ENCODE peak calls at places on chromosomes 1 and 21, in nine cellular contexts. S is heart right ventricle, G is pancreas, O is ascending aorta, I is mammary epithelial cell, P is neuronal stem cell, F is lower lobe of right lung, M is AG04450, A is HAP-1. U is an unnamed sample.
A peak's percentile ranks its signal among the peaks of the same experiment; 100 is the strongest.

GRCh38 chr1:158121604-158122254 is 59.0 kb upstream of the CD1D start:
- DNase-seq in S (no peak), G (no peak), O (no peak), I (peak; percentile 52), P (peak; percentile 53), F (no peak), M (no peak), A (peak; percentile 68), U (peak; percentile 28)

GRCh38 chr1:43315963-43316737 is 15.4 kb downstream of the TIE1 start:
- DNase-seq in S (no peak), G (no peak), O (no peak), I (no peak), P (no peak), F (no peak), M (no peak), A (no peak), U (peak; percentile 40)

GRCh38 chr1:1347663-1348419 is 1.4 kb downstream of the DVL1 start:
- DNase-seq in S (no peak), G (peak; percentile 72), O (no peak), I (peak; percentile 47), P (no peak), F (no peak), M (no peak), A (peak; percentile 37), U (peak; percentile 55)

GRCh38 chr21:20040768-20041167 is 957.4 kb upstream of the NCAM2 start:
- DNase-seq in S (no peak), G (no peak), O (no peak), I (no peak), P (no peak), F (no peak), M (no peak), A (peak; percentile 27), U (no peak)

GRCh38 chr1:94095112-94095637 is 25.8 kb downstream of the ABCA4 start:
- DNase-seq in S (peak; percentile 90), G (peak; percentile 38), O (no peak), I (no peak), P (no peak), F (no peak), M (peak; percentile 81), A (no peak), U (peak; percentile 70)

GRCh38 chr1:201180901-201181300 is 9.7 kb upstream of the IGFN1 start:
- DNase-seq in S (no peak), G (no peak), O (no peak), I (no peak), P (no peak), F (no peak), M (no peak), A (no peak), U (no peak)

GRCh38 chr21:27475363-27475955 is 508.6 kb upstream of the ADAMTS5 start:
- DNase-seq in S (no peak), G (no peak), O (no peak), I (no peak), P (no peak), F (no peak), M (no peak), A (no peak), U (no peak)

GRCh38 chr1:33390550-33390949 is 40.3 kb downstream of the PHC2 start:
- DNase-seq in S (no peak), G (no peak), O (no peak), I (no peak), P (no peak), F (no peak), M (peak; percentile 90), A (no peak), U (peak; percentile 74)

GRCh38 chr1:197519741-197520334 is 251.8 kb downstream of the CRB1 start:
- DNase-seq in S (no peak), G (no peak), O (no peak), I (peak; percentile 3), P (no peak), F (no peak), M (no peak), A (peak; percentile 21), U (peak; percentile 53)

GRCh38 chr1:172144445-172145060 is 275.9 kb upstream of the C1orf105 start:
- DNase-seq in S (peak; percentile 67), G (peak; percentile 18), O (peak; percentile 69), I (no peak), P (no peak), F (peak; percentile 45), M (peak; percentile 94), A (no peak), U (peak; percentile 99)

GRCh38 chr1:6007318-6008083 is 15.3 kb upstream of the NPHP4 start:
- DNase-seq in S (no peak), G (peak; percentile 8), O (no peak), I (no peak), P (no peak), F (peak; percentile 22), M (no peak), A (no peak), U (no peak)

DNA sequence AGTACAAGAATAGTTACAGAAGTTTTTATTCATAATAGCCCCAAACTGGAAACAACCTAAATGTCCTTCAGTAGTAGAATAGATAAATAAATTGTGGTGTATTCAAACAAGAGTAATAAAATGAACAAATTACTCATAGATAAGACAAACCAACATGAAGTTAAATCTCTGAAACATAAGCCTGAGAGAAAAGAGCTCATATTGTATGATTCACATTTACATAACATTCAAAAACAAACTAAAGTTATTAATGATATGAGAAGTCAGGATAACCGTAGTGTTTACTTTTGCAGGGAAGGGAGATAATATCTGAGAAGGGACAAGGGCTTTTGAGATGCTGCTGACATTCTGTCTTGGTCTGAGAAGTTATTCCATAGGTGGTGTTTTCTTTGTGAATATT is 13.5 kb downstream of the STPG1 start:
- DNase-seq in S (no peak), G (no peak), O (no peak), I (no peak), P (no peak), F (no peak), M (no peak), A (no peak), U (no peak)
- H3K4me3 ChIP-seq in S (no peak overlapping the region), G (no peak overlapping the region), O (no peak overlapping the region), I (no peak overlapping the region), P (no peak overlapping the region), F (no peak overlapping the region), M (no peak overlapping the region), A (no peak overlapping the region), U (no peak overlapping the region)

GRCh38 chr21:32548978-32549377 is 36.3 kb downstream of the TCP10L start:
- DNase-seq in S (no peak), G (no peak), O (no peak), I (no peak), P (no peak), F (no peak), M (no peak), A (no peak), U (no peak)

GRCh38 chr21:32545948-32546441 is 39.3 kb downstream of the TCP10L start:
- DNase-seq in S (no peak), G (no peak), O (no peak), I (peak; percentile 8), P (no peak), F (no peak), M (no peak), A (no peak), U (no peak)

GRCh38 chr21:32549861-32550260 is 35.5 kb downstream of the TCP10L start:
- DNase-seq in S (no peak), G (no peak), O (no peak), I (no peak), P (no peak), F (no peak), M (no peak), A (no peak), U (no peak)

GRCh38 chr21:32547018-32547417 is 38.3 kb downstream of the TCP10L start:
- DNase-seq in S (no peak), G (no peak), O (no peak), I (no peak), P (no peak), F (no peak), M (no peak), A (no peak), U (no peak)

GRCh38 chr21:32549454-32549853 is 35.9 kb downstream of the TCP10L start:
- DNase-seq in S (no peak), G (no peak), O (no peak), I (no peak), P (no peak), F (no peak), M (no peak), A (no peak), U (no peak)
- H3K27me3 ChIP-seq in S (no peaks in the 10 kb centered on the region), G (no peaks in the 10 kb centered on the region), O (no peaks in the 10 kb centered on the region), I (no peaks in the 10 kb centered on the region), P (no peaks in the 10 kb centered on the region), F (no peaks in the 10 kb centered on the region), M (no peaks in the 10 kb centered on the region), A (no peaks in the 10 kb centered on the region), U (no peaks in the 10 kb centered on the region)

DNA sequence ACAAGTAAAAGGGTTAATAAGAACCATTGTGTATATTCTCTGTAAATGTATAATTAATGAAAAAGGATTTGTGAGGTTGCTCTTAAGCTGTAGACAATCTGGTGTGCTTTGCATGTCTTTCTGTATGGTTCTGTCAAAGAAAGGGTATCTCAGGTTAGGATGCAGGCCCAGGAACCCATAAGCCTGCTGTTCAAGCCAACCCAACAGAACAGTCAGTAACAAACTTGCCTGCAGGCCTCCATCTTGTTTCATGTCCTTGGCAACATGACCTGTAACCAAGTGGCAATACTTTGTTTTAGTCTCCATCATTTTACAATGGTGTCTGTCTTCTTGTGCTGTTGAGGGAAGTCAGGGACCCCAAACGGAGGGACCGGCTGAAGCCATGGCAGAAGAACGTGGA is 29.2 kb downstream of the CBR1 start:
- DNase-seq in S (no peak), G (no peak), O (no peak), I (no peak), P (no peak), F (no peak), M (no peak), A (no peak), U (no peak)
- H3K9me3 ChIP-seq in S (no peaks in the 10 kb centered on the region), G (no peaks in the 10 kb centered on the region), O (no peaks in the 10 kb centered on the region), I (peaks cover 1% of the 10 kb centered on the region), P (peaks cover under 1% of the 10 kb centered on the region), F (peaks cover under 1% of the 10 kb centered on the region), M (peaks cover 1% of the 10 kb centered on the region), A (peaks cover under 1% of the 10 kb centered on the region), U (no peaks in the 10 kb centered on the region)

DNA sequence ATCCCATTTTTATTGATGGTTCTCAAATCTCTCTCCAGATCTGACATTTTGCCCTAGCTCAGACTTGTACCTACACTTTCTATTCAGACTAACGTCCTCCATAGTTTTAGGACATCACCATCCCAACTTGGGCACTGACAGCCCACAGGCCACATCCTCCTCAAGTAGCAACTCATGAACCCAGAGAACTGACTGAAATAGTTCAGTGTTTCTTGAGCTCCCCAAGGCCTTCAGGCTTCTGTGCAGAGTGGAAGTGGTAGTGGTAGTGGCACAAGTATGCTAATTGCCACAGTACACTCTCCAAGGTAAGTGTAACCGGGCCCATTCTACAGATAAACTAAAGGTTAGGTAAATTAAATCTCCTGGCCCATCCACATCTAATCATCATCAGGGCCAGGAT is 112.6 kb downstream of the SLC45A1 start:
- DNase-seq in S (no peak), G (no peak), O (no peak), I (no peak), P (no peak), F (no peak), M (no peak), A (no peak), U (no peak)
- H3K4me3 ChIP-seq in S (no peak overlapping the region), G (no peak overlapping the region), O (no peak overlapping the region), I (no peak overlapping the region), P (no peak overlapping the region), F (no peak overlapping the region), M (no peak overlapping the region), A (no peak overlapping the region), U (no peak overlapping the region)